ENCODE peak calls at places on chromosomes 2 and 18, in four cellular contexts. One of them, this sample, is unnamed.

GRCh38 chr18:55382277-55382805 is 205.7 kb downstream of the TCF4 start:
- DNase-seq in tibial artery: no peak
- DNase-seq in CD8-positive, alpha-beta T cell: no peak
- DNase-seq in tibial nerve: no peak
- DNase-seq in this sample: no peak

GRCh38 chr18:30562231-30562630 is 480.3 kb downstream of the DSC3 start:
- DNase-seq in tibial artery: no peak
- DNase-seq in CD8-positive, alpha-beta T cell: no peak
- DNase-seq in tibial nerve: no peak
- DNase-seq in this sample: no peak

GRCh38 chr2:67716895-67717294 is 319.8 kb downstream of the ETAA1 start:
- DNase-seq in tibial artery: no peak
- DNase-seq in CD8-positive, alpha-beta T cell: no peak
- DNase-seq in tibial nerve: no peak
- DNase-seq in this sample: no peak

GRCh38 chr2:71607490-71607889 is 154.1 kb downstream of the DYSF start:
- DNase-seq in tibial artery: peak; percentile 10
- DNase-seq in CD8-positive, alpha-beta T cell: no peak
- DNase-seq in tibial nerve: no peak
- DNase-seq in this sample: peak; percentile 10

GRCh38 chr2:98445167-98445522 is 487 bp downstream of the INPP4A start:
- DNase-seq in tibial artery: no peak
- DNase-seq in CD8-positive, alpha-beta T cell: no peak
- DNase-seq in tibial nerve: no peak
- DNase-seq in this sample: peak; percentile 59

GRCh38 chr2:81894451-81894990 is 1590.0 kb upstream of the LRRTM1 start:
- DNase-seq in tibial artery: no peak
- DNase-seq in CD8-positive, alpha-beta T cell: no peak
- DNase-seq in tibial nerve: no peak
- DNase-seq in this sample: no peak

GRCh38 chr2:195824478-195824877 is 167.5 kb downstream of the SLC39A10 start:
- DNase-seq in tibial artery: no peak
- DNase-seq in CD8-positive, alpha-beta T cell: no peak
- DNase-seq in tibial nerve: no peak
- DNase-seq in this sample: no peak

GRCh38 chr2:5509362-5509761 is 182.8 kb upstream of the SOX11 start:
- DNase-seq in tibial artery: no peak
- DNase-seq in CD8-positive, alpha-beta T cell: no peak
- DNase-seq in tibial nerve: no peak
- DNase-seq in this sample: no peak

GRCh38 chr2:106995560-106995959 is 109.6 kb upstream of the ST6GAL2 start:
- DNase-seq in tibial artery: no peak
- DNase-seq in CD8-positive, alpha-beta T cell: no peak
- DNase-seq in tibial nerve: no peak
- DNase-seq in this sample: no peak

GRCh38 chr2:32647180-32647651 is 19.4 kb downstream of the TTC27 start:
- DNase-seq in tibial artery: no peak
- DNase-seq in CD8-positive, alpha-beta T cell: no peak
- DNase-seq in tibial nerve: no peak
- DNase-seq in this sample: no peak

GRCh38 chr2:148860037-148860436 is 15.0 kb upstream of the KIF5C start:
- DNase-seq in tibial artery: no peak
- DNase-seq in CD8-positive, alpha-beta T cell: no peak
- DNase-seq in tibial nerve: no peak
- DNase-seq in this sample: no peak

GRCh38 chr2:25301453-25302352 is 40.0 kb downstream of the DNMT3A start:
- DNase-seq in tibial artery: no peak
- DNase-seq in CD8-positive, alpha-beta T cell: peak; percentile 41
- DNase-seq in tibial nerve: no peak
- DNase-seq in this sample: no peak

GRCh38 chr2:24652265-24653232 is 140.6 kb downstream of the PTRHD1 start:
- DNase-seq in tibial artery: no peak
- DNase-seq in CD8-positive, alpha-beta T cell: no peak
- DNase-seq in tibial nerve: no peak
- DNase-seq in this sample: no peak

GRCh38 chr2:182894174-182894573 is 27.7 kb upstream of the FRZB start:
- DNase-seq in tibial artery: peak; percentile 35
- DNase-seq in CD8-positive, alpha-beta T cell: no peak
- DNase-seq in tibial nerve: no peak
- DNase-seq in this sample: no peak

GRCh38 chr2:124320072-124320471 is 295.0 kb downstream of the CNTNAP5 start:
- DNase-seq in tibial artery: no peak
- DNase-seq in CD8-positive, alpha-beta T cell: no peak
- DNase-seq in tibial nerve: no peak
- DNase-seq in this sample: no peak

GRCh38 chr2:235746257-235746934 is 252.6 kb downstream of the AGAP1 start:
- DNase-seq in tibial artery: peak; percentile 61
- DNase-seq in CD8-positive, alpha-beta T cell: peak; percentile 29
- DNase-seq in tibial nerve: peak; percentile 77
- DNase-seq in this sample: no peak

GRCh38 chr2:176584333-176584732 is 315.1 kb downstream of the MTX2 start:
- DNase-seq in tibial artery: no peak
- DNase-seq in CD8-positive, alpha-beta T cell: no peak
- DNase-seq in tibial nerve: no peak
- DNase-seq in this sample: no peak

GRCh38 chr18:57859314-57859713 is 56.2 kb upstream of the ATP8B1 start:
- DNase-seq in tibial artery: no peak
- DNase-seq in CD8-positive, alpha-beta T cell: no peak
- DNase-seq in tibial nerve: no peak
- DNase-seq in this sample: no peak

GRCh38 chr2:132439703-132440398 is 23.2 kb downstream of the GPR39 start:
- DNase-seq in tibial artery: no peak
- DNase-seq in CD8-positive, alpha-beta T cell: no peak
- DNase-seq in tibial nerve: no peak
- DNase-seq in this sample: no peak

GRCh38 chr2:168348076-168348475 is 100.7 kb upstream of the STK39 start:
- DNase-seq in tibial artery: no peak
- DNase-seq in CD8-positive, alpha-beta T cell: no peak
- DNase-seq in tibial nerve: no peak
- DNase-seq in this sample: no peak

GRCh38 chr2:222883420-222883819 is 22.6 kb downstream of the ACSL3 start:
- DNase-seq in tibial artery: no peak
- DNase-seq in CD8-positive, alpha-beta T cell: no peak
- DNase-seq in tibial nerve: no peak
- DNase-seq in this sample: no peak

GRCh38 chr2:200578778-200579177 is 7.0 kb upstream of the AOX1 start:
- DNase-seq in tibial artery: no peak
- DNase-seq in CD8-positive, alpha-beta T cell: no peak
- DNase-seq in tibial nerve: no peak
- DNase-seq in this sample: no peak

GRCh38 chr2:113167115-113167932 is 6.4 kb upstream of the PSD4 start:
- DNase-seq in tibial artery: no peak
- DNase-seq in CD8-positive, alpha-beta T cell: no peak
- DNase-seq in tibial nerve: no peak
- DNase-seq in this sample: no peak

GRCh38 chr2:52536929-52537460 is 1230.6 kb upstream of the CHAC2 start:
- DNase-seq in tibial artery: no peak
- DNase-seq in CD8-positive, alpha-beta T cell: no peak
- DNase-seq in tibial nerve: no peak
- DNase-seq in this sample: no peak

GRCh38 chr2:170815311-170815710 is 1.4 kb upstream of the GAD1 start:
- DNase-seq in tibial artery: no peak
- DNase-seq in CD8-positive, alpha-beta T cell: no peak
- DNase-seq in tibial nerve: no peak
- DNase-seq in this sample: no peak

GRCh38 chr2:195861821-195862220 is 204.8 kb downstream of the SLC39A10 start:
- DNase-seq in tibial artery: no peak
- DNase-seq in CD8-positive, alpha-beta T cell: no peak
- DNase-seq in tibial nerve: no peak
- DNase-seq in this sample: no peak

GRCh38 chr2:15584767-15585469 is 6.8 kb upstream of the DDX1 start:
- DNase-seq in tibial artery: no peak
- DNase-seq in CD8-positive, alpha-beta T cell: no peak
- DNase-seq in tibial nerve: no peak
- DNase-seq in this sample: no peak

GRCh38 chr2:169106125-169106524 is 36.8 kb downstream of the DHRS9 start:
- DNase-seq in tibial artery: no peak
- DNase-seq in CD8-positive, alpha-beta T cell: no peak
- DNase-seq in tibial nerve: no peak
- DNase-seq in this sample: no peak

GRCh38 chr2:13193900-13194299 is 477.2 kb downstream of the TRIB2 start:
- DNase-seq in tibial artery: no peak
- DNase-seq in CD8-positive, alpha-beta T cell: no peak
- DNase-seq in tibial nerve: no peak
- DNase-seq in this sample: no peak
- TF ChIP-seq CTCF in tibial artery: no peak
- TF ChIP-seq CTCF in CD8-positive, alpha-beta T cell: no peak
- TF ChIP-seq CTCF in tibial nerve: no peak
- TF ChIP-seq CTCF in this sample: no peak

DNA sequence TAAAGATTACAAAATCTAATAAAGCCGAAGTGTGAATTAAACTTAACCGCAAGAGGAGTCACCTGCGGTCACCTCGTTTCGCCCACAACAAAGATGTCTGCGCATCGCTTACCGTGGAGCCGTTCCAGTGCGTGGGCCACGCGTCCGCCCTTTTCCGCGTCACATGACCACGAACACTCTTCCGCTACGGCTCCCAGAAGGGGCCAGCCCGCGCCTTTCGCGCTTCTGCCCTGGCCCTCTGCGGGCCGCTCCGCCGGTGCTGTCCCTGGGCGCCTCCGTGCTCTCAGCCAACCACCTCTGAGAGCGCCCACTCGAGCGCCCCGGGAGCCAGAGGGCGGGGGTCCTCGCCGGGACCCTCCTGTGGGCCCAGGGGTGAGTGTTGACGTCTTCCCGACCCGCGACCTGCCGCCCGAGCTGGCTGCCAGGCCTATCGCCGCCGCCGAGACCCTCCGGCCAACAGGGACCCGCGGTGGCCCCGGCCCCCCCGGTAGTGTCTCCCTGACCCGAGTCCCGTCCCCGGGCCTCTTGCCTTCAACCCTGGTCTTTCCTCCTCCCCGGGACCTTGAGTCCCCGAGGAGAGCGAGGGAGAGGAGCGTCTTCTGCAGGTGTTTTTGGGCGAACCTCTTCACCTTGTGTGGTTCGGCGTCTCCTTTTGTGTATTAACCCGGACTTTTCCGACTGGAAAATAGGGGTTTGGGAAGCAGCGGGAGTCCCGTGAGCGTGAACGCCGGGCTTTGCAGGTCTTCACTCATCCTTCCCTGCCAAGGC is at the start of gene MFF:
- DNase-seq in tibial artery: peak; percentile 91
- DNase-seq in CD8-positive, alpha-beta T cell: peak; percentile 89
- DNase-seq in tibial nerve: peak; percentile 89
- DNase-seq in this sample: peak; percentile 89
- TF ChIP-seq CTCF in tibial artery: no peak
- TF ChIP-seq CTCF in CD8-positive, alpha-beta T cell: no peak
- TF ChIP-seq CTCF in tibial nerve: no peak
- TF ChIP-seq CTCF in this sample: no peak

GRCh38 chr2:217510790-217511291 is 492.0 kb downstream of the TNS1 start:
- DNase-seq in tibial artery: peak; percentile 47
- DNase-seq in CD8-positive, alpha-beta T cell: no peak
- DNase-seq in tibial nerve: peak; percentile 84
- DNase-seq in this sample: peak; percentile 28
- TF ChIP-seq CTCF in tibial artery: peak; percentile 79
- TF ChIP-seq CTCF in CD8-positive, alpha-beta T cell: peak; percentile 26
- TF ChIP-seq CTCF in tibial nerve: peak; percentile 83
- TF ChIP-seq CTCF in this sample: peak; percentile 66

DNA sequence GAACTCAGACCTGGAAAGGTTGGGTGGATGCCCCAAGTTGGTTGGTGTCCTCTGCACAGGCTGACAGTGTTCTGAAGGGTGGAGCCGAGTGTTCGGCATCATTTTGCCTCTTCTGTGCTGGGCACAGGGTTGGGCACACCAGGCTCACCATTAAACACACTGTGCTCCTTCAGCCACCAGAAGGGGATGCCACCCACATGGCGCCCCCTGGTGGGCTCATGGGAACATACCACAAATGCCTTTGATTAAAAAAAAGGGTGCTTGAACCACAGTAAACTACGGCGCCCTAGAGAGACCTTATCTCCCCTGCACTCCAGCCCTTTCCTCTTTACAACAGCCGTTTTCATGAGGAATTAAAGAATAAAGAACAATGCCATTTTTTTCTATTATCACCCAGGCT is 89.4 kb downstream of the CELF4 start:
- DNase-seq in tibial artery: no peak
- DNase-seq in CD8-positive, alpha-beta T cell: no peak
- DNase-seq in tibial nerve: no peak
- DNase-seq in this sample: peak; percentile 54
- TF ChIP-seq CTCF in tibial artery: peak; percentile 19
- TF ChIP-seq CTCF in CD8-positive, alpha-beta T cell: no peak
- TF ChIP-seq CTCF in tibial nerve: no peak
- TF ChIP-seq CTCF in this sample: peak; percentile 86

This sample was measured in mesothelial cell of epicardium.